ENCODE peak calls at places on chromosomes 3 and 15, in four cellular contexts. One of them, this sample, is unnamed.

GRCh38 chr3:76698136-76698535 is 341.8 kb upstream of the ROBO2 start:
- DNase-seq in stimulated activated CD4-positive, alpha-beta T cell treated with anti-CD3 and anti-CD28 coated beads, Interleukin-1b, Interleukin-23, amount 100 ng/mL, for 4 hours: no peak
- DNase-seq in Calu3: no peak
- DNase-seq in AG08395: no peak
- DNase-seq in this sample: no peak

GRCh38 chr3:51681453-51681852 is 10.4 kb downstream of the TEX264 start:
- DNase-seq in stimulated activated CD4-positive, alpha-beta T cell treated with anti-CD3 and anti-CD28 coated beads, Interleukin-1b, Interleukin-23, amount 100 ng/mL, for 4 hours: no peak
- DNase-seq in AG08395: peak; percentile 22
- DNase-seq in Calu3: peak; percentile 14
- DNase-seq in this sample: no peak

GRCh38 chr3:22900296-22900695 is 302.8 kb upstream of the UBE2E2 start:
- DNase-seq in stimulated activated CD4-positive, alpha-beta T cell treated with anti-CD3 and anti-CD28 coated beads, Interleukin-1b, Interleukin-23, amount 100 ng/mL, for 4 hours: no peak
- DNase-seq in Calu3: no peak
- DNase-seq in AG08395: no peak
- DNase-seq in this sample: no peak

GRCh38 chr3:126780666-126781065 is 76.6 kb downstream of the CHCHD6 start:
- DNase-seq in AG08395: no peak
- DNase-seq in stimulated activated CD4-positive, alpha-beta T cell treated with anti-CD3 and anti-CD28 coated beads, Interleukin-1b, Interleukin-23, amount 100 ng/mL, for 4 hours: no peak
- DNase-seq in Calu3: no peak
- DNase-seq in this sample: no peak

GRCh38 chr3:72591522-72592421 is 256.5 kb downstream of the SHQ1 start:
- DNase-seq in stimulated activated CD4-positive, alpha-beta T cell treated with anti-CD3 and anti-CD28 coated beads, Interleukin-1b, Interleukin-23, amount 100 ng/mL, for 4 hours: no peak
- DNase-seq in Calu3: peak; percentile 30
- DNase-seq in AG08395: peak; percentile 94
- DNase-seq in this sample: peak; percentile 55

GRCh38 chr3:190380184-190380583 is 7.8 kb upstream of the CLDN16 start:
- DNase-seq in stimulated activated CD4-positive, alpha-beta T cell treated with anti-CD3 and anti-CD28 coated beads, Interleukin-1b, Interleukin-23, amount 100 ng/mL, for 4 hours: no peak
- DNase-seq in AG08395: no peak
- DNase-seq in Calu3: no peak
- DNase-seq in this sample: no peak

GRCh38 chr3:50210176-50210509 is 5.1 kb downstream of the SLC38A3 start:
- DNase-seq in Calu3: no peak
- DNase-seq in stimulated activated CD4-positive, alpha-beta T cell treated with anti-CD3 and anti-CD28 coated beads, Interleukin-1b, Interleukin-23, amount 100 ng/mL, for 4 hours: no peak
- DNase-seq in AG08395: no peak
- DNase-seq in this sample: no peak

GRCh38 chr3:129428382-129429079 is at the start of gene EFCAB12:
- DNase-seq in AG08395: peak; percentile 98
- DNase-seq in stimulated activated CD4-positive, alpha-beta T cell treated with anti-CD3 and anti-CD28 coated beads, Interleukin-1b, Interleukin-23, amount 100 ng/mL, for 4 hours: peak; percentile 84
- DNase-seq in Calu3: peak; percentile 99
- DNase-seq in this sample: peak; percentile 97

GRCh38 chr15:56236197-56236596 is 7.5 kb downstream of the RFX7 start:
- DNase-seq in AG08395: no peak
- DNase-seq in stimulated activated CD4-positive, alpha-beta T cell treated with anti-CD3 and anti-CD28 coated beads, Interleukin-1b, Interleukin-23, amount 100 ng/mL, for 4 hours: no peak
- DNase-seq in Calu3: no peak
- DNase-seq in this sample: no peak

GRCh38 chr3:152778001-152778400 is 56.9 kb upstream of the P2RY1 start:
- DNase-seq in Calu3: no peak
- DNase-seq in stimulated activated CD4-positive, alpha-beta T cell treated with anti-CD3 and anti-CD28 coated beads, Interleukin-1b, Interleukin-23, amount 100 ng/mL, for 4 hours: no peak
- DNase-seq in AG08395: no peak
- DNase-seq in this sample: no peak

GRCh38 chr15:99613887-99614642 is 48.3 kb downstream of the MEF2A start:
- DNase-seq in stimulated activated CD4-positive, alpha-beta T cell treated with anti-CD3 and anti-CD28 coated beads, Interleukin-1b, Interleukin-23, amount 100 ng/mL, for 4 hours: no peak
- DNase-seq in AG08395: peak; percentile 48
- DNase-seq in Calu3: no peak
- DNase-seq in this sample: no peak

This sample was measured in WTC11.